ENCODE peak calls at places on chromosomes 11 and 22, in eight cellular contexts. One of them, this sample, is unnamed.

GRCh38 chr22:29245626-29246385 is 22.0 kb downstream of the RHBDD3 start:
- DNase-seq in cardiac fibroblast: peak
- DNase-seq in A549: peak
- DNase-seq in cardiac muscle cell: peak
- DNase-seq in astrocyte of the spinal cord: peak
- DNase-seq in H1: no peak
- DNase-seq in left ventricle myocardium inferior: peak
- DNase-seq in glutamatergic neuron: peak
- DNase-seq in this sample: no peak

GRCh38 chr11:58028687-58029411 is 1.9 kb upstream of the OR6Q1 start:
- DNase-seq in cardiac fibroblast: peak
- DNase-seq in astrocyte of the spinal cord: peak
- DNase-seq in cardiac muscle cell: no peak
- DNase-seq in glutamatergic neuron: no peak
- DNase-seq in A549: no peak
- DNase-seq in H1: no peak
- DNase-seq in left ventricle myocardium inferior: no peak
- DNase-seq in this sample: no peak

GRCh38 chr22:41264408-41264941 is 21.5 kb downstream of the RANGAP1 start:
- DNase-seq in A549: no peak
- DNase-seq in cardiac muscle cell: no peak
- DNase-seq in glutamatergic neuron: no peak
- DNase-seq in left ventricle myocardium inferior: no peak
- DNase-seq in astrocyte of the spinal cord: no peak
- DNase-seq in cardiac fibroblast: no peak
- DNase-seq in H1: no peak
- DNase-seq in this sample: no peak

GRCh38 chr11:133175111-133175510 is 357.2 kb downstream of the OPCML start:
- DNase-seq in astrocyte of the spinal cord: no peak
- DNase-seq in cardiac fibroblast: no peak
- DNase-seq in left ventricle myocardium inferior: no peak
- DNase-seq in glutamatergic neuron: no peak
- DNase-seq in A549: no peak
- DNase-seq in cardiac muscle cell: no peak
- DNase-seq in H1: no peak
- DNase-seq in this sample: no peak

GRCh38 chr22:50162391-50162956 is 8.1 kb upstream of the PANX2 start:
- DNase-seq in astrocyte of the spinal cord: no peak
- DNase-seq in H1: no peak
- DNase-seq in left ventricle myocardium inferior: no peak
- DNase-seq in cardiac fibroblast: no peak
- DNase-seq in cardiac muscle cell: no peak
- DNase-seq in A549: no peak
- DNase-seq in glutamatergic neuron: no peak
- DNase-seq in this sample: no peak

GRCh38 chr11:23423119-23423518 is 562.8 kb upstream of the CCDC179 start:
- DNase-seq in astrocyte of the spinal cord: peak
- DNase-seq in A549: no peak
- DNase-seq in H1: no peak
- DNase-seq in glutamatergic neuron: no peak
- DNase-seq in cardiac muscle cell: no peak
- DNase-seq in cardiac fibroblast: no peak
- DNase-seq in left ventricle myocardium inferior: no peak
- DNase-seq in this sample: no peak

GRCh38 chr11:123055132-123055924 is 6.6 kb downstream of the HSPA8 start:
- DNase-seq in H1: no peak
- DNase-seq in cardiac fibroblast: no peak
- DNase-seq in glutamatergic neuron: no peak
- DNase-seq in cardiac muscle cell: no peak
- DNase-seq in A549: no peak
- DNase-seq in astrocyte of the spinal cord: no peak
- DNase-seq in left ventricle myocardium inferior: no peak
- DNase-seq in this sample: no peak

GRCh38 chr11:79081441-79082124 is 359.2 kb downstream of the TENM4 start:
- DNase-seq in cardiac fibroblast: peak
- DNase-seq in left ventricle myocardium inferior: no peak
- DNase-seq in glutamatergic neuron: no peak
- DNase-seq in astrocyte of the spinal cord: peak
- DNase-seq in H1: no peak
- DNase-seq in cardiac muscle cell: no peak
- DNase-seq in A549: no peak
- DNase-seq in this sample: no peak

GRCh38 chr11:34065505-34066203 is 14.1 kb downstream of the CAPRIN1 start:
- DNase-seq in A549: no peak
- DNase-seq in left ventricle myocardium inferior: no peak
- DNase-seq in H1: no peak
- DNase-seq in astrocyte of the spinal cord: peak
- DNase-seq in cardiac fibroblast: peak
- DNase-seq in cardiac muscle cell: no peak
- DNase-seq in glutamatergic neuron: no peak
- DNase-seq in this sample: no peak

GRCh38 chr11:44901120-44901519 is 49.6 kb downstream of the TP53I11 start:
- DNase-seq in A549: no peak
- DNase-seq in glutamatergic neuron: no peak
- DNase-seq in cardiac fibroblast: no peak
- DNase-seq in cardiac muscle cell: no peak
- DNase-seq in H1: no peak
- DNase-seq in astrocyte of the spinal cord: no peak
- DNase-seq in left ventricle myocardium inferior: no peak
- DNase-seq in this sample: no peak

GRCh38 chr11:36265793-36266628 is 23.2 kb downstream of the COMMD9 start:
- DNase-seq in left ventricle myocardium inferior: peak
- DNase-seq in astrocyte of the spinal cord: peak
- DNase-seq in glutamatergic neuron: peak
- DNase-seq in H1: peak
- DNase-seq in A549: peak
- DNase-seq in cardiac fibroblast: peak
- DNase-seq in cardiac muscle cell: peak
- DNase-seq in this sample: peak

GRCh38 chr11:46015941-46016340 is 93.5 kb downstream of the LARGE2 start:
- DNase-seq in cardiac fibroblast: no peak
- DNase-seq in astrocyte of the spinal cord: no peak
- DNase-seq in cardiac muscle cell: no peak
- DNase-seq in glutamatergic neuron: no peak
- DNase-seq in left ventricle myocardium inferior: no peak
- DNase-seq in H1: no peak
- DNase-seq in A549: no peak
- DNase-seq in this sample: no peak

GRCh38 chr11:68956142-68956541 is 24.6 kb downstream of the MRGPRD start:
- DNase-seq in cardiac fibroblast: no peak
- DNase-seq in H1: no peak
- DNase-seq in A549: no peak
- DNase-seq in cardiac muscle cell: no peak
- DNase-seq in astrocyte of the spinal cord: no peak
- DNase-seq in left ventricle myocardium inferior: no peak
- DNase-seq in glutamatergic neuron: peak
- DNase-seq in this sample: no peak

GRCh38 chr11:116641561-116642045 is 131.2 kb downstream of the BUD13 start:
- DNase-seq in cardiac muscle cell: peak
- DNase-seq in left ventricle myocardium inferior: peak
- DNase-seq in cardiac fibroblast: peak
- DNase-seq in astrocyte of the spinal cord: peak
- DNase-seq in H1: peak
- DNase-seq in A549: peak
- DNase-seq in glutamatergic neuron: peak
- DNase-seq in this sample: peak

GRCh38 chr11:117657801-117658200 is 139.2 kb downstream of the DSCAML1 start:
- DNase-seq in astrocyte of the spinal cord: no peak
- DNase-seq in H1: no peak
- DNase-seq in cardiac fibroblast: no peak
- DNase-seq in cardiac muscle cell: no peak
- DNase-seq in A549: no peak
- DNase-seq in glutamatergic neuron: no peak
- DNase-seq in left ventricle myocardium inferior: peak
- DNase-seq in this sample: no peak

GRCh38 chr11:9787981-9788521 is 124.2 kb downstream of the SWAP70 start:
- DNase-seq in glutamatergic neuron: no peak
- DNase-seq in cardiac fibroblast: peak
- DNase-seq in cardiac muscle cell: peak
- DNase-seq in astrocyte of the spinal cord: peak
- DNase-seq in A549: no peak
- DNase-seq in left ventricle myocardium inferior: peak
- DNase-seq in H1: no peak
- DNase-seq in this sample: no peak

GRCh38 chr11:6968816-6969215 is 42.6 kb downstream of the ZNF215 start:
- DNase-seq in left ventricle myocardium inferior: no peak
- DNase-seq in astrocyte of the spinal cord: peak
- DNase-seq in A549: no peak
- DNase-seq in cardiac fibroblast: peak
- DNase-seq in cardiac muscle cell: peak
- DNase-seq in H1: no peak
- DNase-seq in glutamatergic neuron: no peak
- DNase-seq in this sample: no peak

GRCh38 chr11:64661146-64661545 is 61.9 kb downstream of the NRXN2 start:
- DNase-seq in H1: no peak
- DNase-seq in glutamatergic neuron: no peak
- DNase-seq in cardiac fibroblast: peak
- DNase-seq in A549: no peak
- DNase-seq in cardiac muscle cell: peak
- DNase-seq in left ventricle myocardium inferior: peak
- DNase-seq in astrocyte of the spinal cord: peak
- DNase-seq in this sample: no peak

GRCh38 chr11:6833329-6833728 is 12.2 kb upstream of the OR10A5 start:
- DNase-seq in H1: no peak
- DNase-seq in cardiac fibroblast: no peak
- DNase-seq in glutamatergic neuron: no peak
- DNase-seq in astrocyte of the spinal cord: no peak
- DNase-seq in cardiac muscle cell: no peak
- DNase-seq in left ventricle myocardium inferior: no peak
- DNase-seq in A549: no peak
- DNase-seq in this sample: no peak

GRCh38 chr11:27482793-27483192 is 10.2 kb upstream of the LGR4 start:
- DNase-seq in H1: no peak
- DNase-seq in left ventricle myocardium inferior: no peak
- DNase-seq in glutamatergic neuron: no peak
- DNase-seq in cardiac fibroblast: no peak
- DNase-seq in cardiac muscle cell: no peak
- DNase-seq in astrocyte of the spinal cord: no peak
- DNase-seq in A549: no peak
- DNase-seq in this sample: no peak

GRCh38 chr11:124915541-124916369 is 3.3 kb upstream of the HEPN1 start:
- DNase-seq in H1: no peak
- DNase-seq in cardiac fibroblast: peak
- DNase-seq in astrocyte of the spinal cord: peak
- DNase-seq in glutamatergic neuron: no peak
- DNase-seq in A549: no peak
- DNase-seq in left ventricle myocardium inferior: no peak
- DNase-seq in cardiac muscle cell: peak
- DNase-seq in this sample: no peak

GRCh38 chr11:9399466-9399865 is 15.0 kb downstream of the IPO7 start:
- DNase-seq in cardiac muscle cell: no peak
- DNase-seq in cardiac fibroblast: no peak
- DNase-seq in glutamatergic neuron: no peak
- DNase-seq in A549: no peak
- DNase-seq in astrocyte of the spinal cord: no peak
- DNase-seq in H1: no peak
- DNase-seq in left ventricle myocardium inferior: no peak
- DNase-seq in this sample: no peak

GRCh38 chr11:68287419-68287818 is 15.6 kb upstream of the C11orf24 start:
- DNase-seq in glutamatergic neuron: no peak
- DNase-seq in cardiac muscle cell: no peak
- DNase-seq in H1: no peak
- DNase-seq in astrocyte of the spinal cord: no peak
- DNase-seq in left ventricle myocardium inferior: no peak
- DNase-seq in A549: no peak
- DNase-seq in cardiac fibroblast: no peak
- DNase-seq in this sample: no peak

GRCh38 chr11:59222464-59223065 is 9.8 kb upstream of the MPEG1 start:
- DNase-seq in left ventricle myocardium inferior: no peak
- DNase-seq in cardiac muscle cell: no peak
- DNase-seq in cardiac fibroblast: no peak
- DNase-seq in H1: no peak
- DNase-seq in A549: no peak
- DNase-seq in astrocyte of the spinal cord: no peak
- DNase-seq in glutamatergic neuron: no peak
- DNase-seq in this sample: no peak
- TF ChIP-seq CTCF in left ventricle myocardium inferior: no peak
- TF ChIP-seq CTCF in cardiac muscle cell: no peak
- TF ChIP-seq CTCF in cardiac fibroblast: no peak
- TF ChIP-seq CTCF in H1: no peak
- TF ChIP-seq CTCF in A549: no peak
- TF ChIP-seq CTCF in astrocyte of the spinal cord: no peak
- TF ChIP-seq CTCF in glutamatergic neuron: no peak
- TF ChIP-seq CTCF in this sample: no peak

GRCh38 chr11:78079232-78080083 is at the start of gene NDUFC2:
- DNase-seq in astrocyte of the spinal cord: peak
- DNase-seq in A549: peak
- DNase-seq in H1: peak
- DNase-seq in left ventricle myocardium inferior: peak
- DNase-seq in cardiac fibroblast: peak
- DNase-seq in cardiac muscle cell: peak
- DNase-seq in glutamatergic neuron: peak
- DNase-seq in this sample: peak
- TF ChIP-seq CTCF in astrocyte of the spinal cord: no peak
- TF ChIP-seq CTCF in A549: no peak
- TF ChIP-seq CTCF in H1: peak
- TF ChIP-seq CTCF in left ventricle myocardium inferior: no peak
- TF ChIP-seq CTCF in cardiac fibroblast: no peak
- TF ChIP-seq CTCF in cardiac muscle cell: peak
- TF ChIP-seq CTCF in glutamatergic neuron: no peak
- TF ChIP-seq CTCF in this sample: no peak

DNA sequence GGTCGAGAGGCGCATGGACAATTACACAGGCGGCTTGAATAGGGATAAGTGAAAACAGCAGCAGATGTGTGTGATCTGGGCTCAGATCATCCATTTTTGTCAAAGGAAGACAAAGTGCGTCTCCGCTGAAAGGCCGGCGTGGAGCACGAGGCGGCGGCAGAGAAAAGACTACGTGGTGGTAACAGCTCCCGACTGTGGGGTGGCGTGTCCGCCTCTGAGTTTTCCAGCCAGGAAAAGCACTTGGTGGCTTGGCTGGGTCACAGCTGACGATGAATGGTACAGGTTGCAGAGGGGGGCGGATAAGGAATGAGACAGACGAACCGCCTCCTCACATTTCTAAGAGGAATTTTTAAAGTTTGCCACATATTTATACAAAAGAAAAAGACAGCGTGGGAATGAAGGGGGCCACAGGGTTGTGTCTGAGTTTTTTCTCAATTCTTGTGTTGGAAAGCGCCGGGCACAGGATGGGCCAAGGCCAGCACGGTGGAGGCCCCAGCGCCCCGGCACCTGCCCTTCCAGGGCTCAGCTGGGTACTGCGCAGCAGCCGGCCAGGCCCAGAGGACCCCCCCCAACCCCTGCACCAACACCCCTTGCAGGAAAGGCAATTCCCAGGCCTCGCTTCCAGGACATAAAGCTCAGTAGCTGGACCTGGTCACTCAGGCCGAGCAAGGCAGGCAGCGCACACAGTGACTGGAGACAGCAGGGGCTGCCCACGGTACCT is 80.5 kb downstream of the TRMU start:
- DNase-seq in A549: no peak
- DNase-seq in H1: no peak
- DNase-seq in astrocyte of the spinal cord: peak
- DNase-seq in cardiac muscle cell: peak
- DNase-seq in glutamatergic neuron: no peak
- DNase-seq in cardiac fibroblast: no peak
- DNase-seq in left ventricle myocardium inferior: no peak
- DNase-seq in this sample: no peak
- TF ChIP-seq CTCF in A549: no peak
- TF ChIP-seq CTCF in H1: no peak
- TF ChIP-seq CTCF in astrocyte of the spinal cord: peak
- TF ChIP-seq CTCF in cardiac muscle cell: no peak
- TF ChIP-seq CTCF in glutamatergic neuron: no peak
- TF ChIP-seq CTCF in cardiac fibroblast: no peak
- TF ChIP-seq CTCF in left ventricle myocardium inferior: no peak
- TF ChIP-seq CTCF in this sample: no peak

GRCh38 chr11:107102692-107103463 is 84.6 kb upstream of the GUCY1A2 start:
- DNase-seq in cardiac fibroblast: no peak
- DNase-seq in astrocyte of the spinal cord: no peak
- DNase-seq in A549: no peak
- DNase-seq in H1: no peak
- DNase-seq in glutamatergic neuron: no peak
- DNase-seq in left ventricle myocardium inferior: no peak
- DNase-seq in cardiac muscle cell: no peak
- DNase-seq in this sample: no peak
- TF ChIP-seq CTCF in cardiac fibroblast: no peak
- TF ChIP-seq CTCF in astrocyte of the spinal cord: no peak
- TF ChIP-seq CTCF in A549: no peak
- TF ChIP-seq CTCF in H1: no peak
- TF ChIP-seq CTCF in glutamatergic neuron: no peak
- TF ChIP-seq CTCF in left ventricle myocardium inferior: no peak
- TF ChIP-seq CTCF in cardiac muscle cell: no peak
- TF ChIP-seq CTCF in this sample: no peak